ENCODE peak calls at places on chromosomes 3 and 15, in six cellular contexts. R is fibroblast of the aortic adventitia, M is endothelial cell of umbilical vein, S is choroid plexus epithelial cell, V is astrocyte, O is brain microvascular endothelial cell. G is an unnamed sample.

GRCh38 chr3:171177056-171177455 is 150.5 kb upstream of the SLC2A2 start:
- DNase-seq in R (no peak), M (no peak), S (no peak), V (no peak), O (no peak), G (no peak)

GRCh38 chr15:62549345-62549970 is 384.4 kb upstream of the C2CD4B start:
- DNase-seq in R (peak; percentile 42), M (peak; percentile 31), S (peak; percentile 75), V (no peak), O (peak; percentile 53), G (peak; percentile 59)

GRCh38 chr15:58467121-58467721 is 35.4 kb downstream of the LIPC start:
- DNase-seq in R (no peak), M (no peak), S (peak; percentile 82), V (peak; percentile 27), O (no peak), G (no peak)

GRCh38 chr15:85329561-85330421 is 50.6 kb upstream of the AKAP13 start:
- DNase-seq in R (peak; percentile 65), M (no peak), S (peak; percentile 83), V (peak; percentile 42), O (peak; percentile 68), G (peak; percentile 69)

GRCh38 chr3:4548356-4548755 is 55.2 kb downstream of the ITPR1 start:
- DNase-seq in R (no peak), M (no peak), S (no peak), V (no peak), O (no peak), G (no peak)

GRCh38 chr15:31397851-31398661 is 71.4 kb downstream of the KLF13 start:
- DNase-seq in R (no peak), M (no peak), S (no peak), V (no peak), O (no peak), G (no peak)

GRCh38 chr3:9682123-9682522 is 21.5 kb upstream of the CPNE9 start:
- DNase-seq in R (no peak), M (no peak), S (no peak), V (no peak), O (no peak), G (no peak)

GRCh38 chr3:172051310-172051956 is 12.1 kb downstream of the FNDC3B start:
- DNase-seq in R (no peak), M (no peak), S (no peak), V (no peak), O (no peak), G (no peak)

GRCh38 chr15:75620043-75620775 is 5.3 kb downstream of the SNUPN start:
- DNase-seq in R (peak; percentile 95), M (no peak), S (peak; percentile 81), V (peak; percentile 71), O (peak; percentile 22), G (peak; percentile 62)

GRCh38 chr15:77002436-77002835 is 7.5 kb downstream of the PSTPIP1 start:
- DNase-seq in R (no peak), M (no peak), S (no peak), V (peak; percentile 12), O (no peak), G (no peak)

GRCh38 chr3:13452490-13453335 is 27.4 kb upstream of the HDAC11 start:
- DNase-seq in R (peak; percentile 72), M (peak; percentile 61), S (peak; percentile 79), V (peak; percentile 30), O (peak; percentile 47), G (peak; percentile 67)

GRCh38 chr15:96693990-96694517 is 363.6 kb downstream of the NR2F2 start:
- DNase-seq in R (no peak), M (no peak), S (no peak), V (no peak), O (no peak), G (no peak)

GRCh38 chr3:124552224-124552623 is 178.0 kb upstream of the UMPS start:
- DNase-seq in R (no peak), M (peak; percentile 22), S (peak; percentile 23), V (peak; percentile 31), O (no peak), G (no peak)

GRCh38 chr3:140216249-140216648 is 281.3 kb downstream of the CLSTN2 start:
- DNase-seq in R (no peak), M (no peak), S (peak; percentile 13), V (no peak), O (no peak), G (no peak)

GRCh38 chr3:186381424-186382216 is 19.6 kb upstream of the DGKG start:
- DNase-seq in R (no peak), M (no peak), S (no peak), V (no peak), O (no peak), G (no peak)

GRCh38 chr15:42741710-42742109 is 4.8 kb upstream of the CDAN1 start:
- DNase-seq in R (peak; percentile 4), M (no peak), S (no peak), V (no peak), O (no peak), G (no peak)

GRCh38 chr15:40358492-40359353 is 704 bp downstream of the DISP2 start:
- DNase-seq in R (no peak), M (no peak), S (no peak), V (no peak), O (no peak), G (no peak)

GRCh38 chr3:55322649-55323048 is 164.5 kb downstream of the WNT5A start:
- DNase-seq in R (peak; percentile 53), M (no peak), S (no peak), V (peak; percentile 58), O (no peak), G (no peak)

GRCh38 chr3:68121291-68121690 is 466.9 kb upstream of the SUCLG2 start:
- DNase-seq in R (no peak), M (no peak), S (no peak), V (no peak), O (no peak), G (no peak)

GRCh38 chr3:18469775-18470174 is 44.6 kb upstream of the SATB1 start:
- DNase-seq in R (no peak), M (no peak), S (no peak), V (no peak), O (no peak), G (no peak)

GRCh38 chr15:69792823-69793222 is 304.9 kb downstream of the TLE3 start:
- DNase-seq in R (no peak), M (no peak), S (no peak), V (no peak), O (no peak), G (no peak)

DNA sequence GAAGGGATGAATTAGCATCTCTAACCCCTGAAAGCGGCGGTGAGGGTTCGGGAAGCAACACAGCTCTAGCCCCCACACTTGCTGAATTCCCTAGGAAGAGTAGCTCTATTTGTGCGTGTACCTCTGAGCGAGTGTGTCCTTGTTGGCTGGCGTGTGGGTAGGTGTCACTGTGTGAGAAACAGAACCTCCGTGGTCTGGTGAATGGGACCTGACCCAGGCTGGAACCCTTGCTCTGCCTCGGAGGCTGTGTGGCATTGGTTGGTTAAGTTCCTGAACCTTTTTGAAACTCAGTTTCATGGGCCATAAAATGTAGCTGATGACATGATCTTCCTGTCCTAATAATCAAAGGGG is 414 bp upstream of the TMEM115 start:
- DNase-seq in R (no peak), M (no peak), S (no peak), V (no peak), O (no peak), G (no peak)
- H3K4me3 ChIP-seq in R (peak overlapping the region; percentile 55), M (no peak overlapping the region), S (peak overlapping the region; percentile 53), V (peak overlapping the region; percentile 73), O (peak overlapping the region; percentile 50), G (peak overlapping the region; percentile 94)

GRCh38 chr3:45546636-45547201 is 47.8 kb upstream of the LIMD1 start:
- DNase-seq in R (no peak), M (no peak), S (no peak), V (no peak), O (no peak), G (no peak)

GRCh38 chr3:45545476-45545875 is 49.1 kb upstream of the LIMD1 start:
- DNase-seq in R (no peak), M (no peak), S (no peak), V (no peak), O (peak; percentile 31), G (no peak)

GRCh38 chr3:45544024-45544718 is 50.4 kb upstream of the LIMD1 start:
- DNase-seq in R (no peak), M (peak; percentile 42), S (no peak), V (no peak), O (no peak), G (peak; percentile 21)

GRCh38 chr3:45546223-45546622 is 48.3 kb upstream of the LIMD1 start:
- DNase-seq in R (no peak), M (no peak), S (no peak), V (no peak), O (no peak), G (no peak)

GRCh38 chr3:45544719-45545296 is 49.7 kb upstream of the LIMD1 start:
- DNase-seq in R (no peak), M (no peak), S (no peak), V (no peak), O (no peak), G (no peak)
- TF ChIP-seq CTCF in R (peak; percentile 12), M (peak; percentile 12), S (peak; percentile 34), V (no peak), O (peak; percentile 25), G (peak; percentile 20)

GRCh38 chr3:194140520-194141414 is 4.8 kb downstream of the HES1 start:
- DNase-seq in R (no peak), M (peak; percentile 77), S (peak; percentile 89), V (peak; percentile 62), O (peak; percentile 66), G (peak; percentile 74)

GRCh38 chr3:194138098-194138474 is 2.1 kb downstream of the HES1 start:
- DNase-seq in R (no peak), M (peak; percentile 54), S (peak; percentile 43), V (peak; percentile 25), O (no peak), G (peak; percentile 22)

GRCh38 chr3:194139977-194140351 is 4.0 kb downstream of the HES1 start:
- DNase-seq in R (no peak), M (no peak), S (peak; percentile 49), V (peak; percentile 46), O (no peak), G (peak; percentile 22)

GRCh38 chr3:194138732-194139084 is 2.8 kb downstream of the HES1 start:
- DNase-seq in R (peak; percentile 80), M (no peak), S (peak; percentile 66), V (peak; percentile 75), O (no peak), G (no peak)

DNA sequence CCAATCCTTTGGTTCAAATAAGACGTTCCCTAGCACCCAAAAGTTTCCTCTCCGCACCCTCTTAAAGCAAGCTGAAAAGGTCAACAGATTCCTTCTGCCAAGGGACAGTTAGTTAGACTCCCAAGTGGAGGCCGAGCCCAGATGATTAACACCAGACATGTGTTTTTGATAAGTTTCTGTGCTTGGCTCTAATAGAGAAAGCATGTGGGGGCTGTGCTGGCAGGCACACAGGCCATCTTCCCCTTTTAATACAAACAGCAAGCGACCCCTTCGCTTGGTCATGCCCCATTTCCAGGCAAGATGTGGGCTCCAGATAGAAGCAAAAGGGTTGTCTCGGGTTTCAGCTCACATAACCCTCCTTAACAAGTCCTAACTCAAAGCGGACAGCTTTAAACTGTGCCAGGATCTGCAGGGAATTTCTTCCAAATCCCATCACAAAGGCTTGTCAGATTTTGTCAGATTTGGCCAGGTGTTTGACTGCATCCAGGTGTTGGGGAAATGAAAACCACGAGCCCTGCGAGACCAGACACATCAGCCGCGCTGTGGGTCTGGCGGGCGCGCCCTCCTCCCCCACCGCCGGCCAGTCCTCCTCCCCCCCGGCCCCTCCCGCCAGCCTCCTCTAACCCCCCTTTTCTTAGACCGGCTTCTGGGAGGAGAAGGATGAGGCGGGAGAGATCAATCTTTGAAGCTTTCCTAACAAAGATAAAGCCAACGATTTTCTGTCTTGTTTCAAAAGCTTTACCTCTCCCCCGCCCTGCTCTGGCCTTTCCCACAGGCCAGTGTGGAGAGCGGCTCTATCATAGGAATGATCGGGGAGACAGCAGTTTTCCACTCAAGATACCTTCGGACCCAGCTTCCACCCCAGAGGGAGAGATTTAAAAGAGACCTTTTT is 3.4 kb downstream of the HES1 start:
- DNase-seq in R (peak; percentile 81), M (peak; percentile 92), S (peak; percentile 79), V (peak; percentile 87), O (peak; percentile 67), G (peak; percentile 75)
- H3K4me3 ChIP-seq in R (no peak overlapping the region), M (peak overlapping the region; percentile 21), S (peak overlapping the region; percentile 67), V (peak overlapping the region; percentile 93), O (peak overlapping the region; percentile 94), G (no peak overlapping the region)

GRCh38 chr15:61216519-61216918 is 12.6 kb downstream of the RORA start:
- DNase-seq in R (no peak), M (no peak), S (no peak), V (no peak), O (no peak), G (no peak)
- TF ChIP-seq CTCF in R (no peak), M (no peak), S (peak; percentile 16), V (no peak), O (peak; percentile 17), G (no peak)